ENCODE peak calls at places on chromosomes 1 and 21, in six cellular contexts. G, K, B, L, V and D are unnamed samples.

GRCh38 chr1:207025144-207025880 is 7.2 kb downstream of the C1orf116 start:
- DNase-seq in G (no peak), K (peak), V (no peak), B (no peak), L (no peak), D (no peak)

GRCh38 chr1:64161347-64162080 is 41.9 kb upstream of the UBE2U start:
- DNase-seq in V (no peak), L (no peak), G (no peak), K (no peak), B (no peak), D (no peak)

GRCh38 chr21:37430184-37430821 is 63.7 kb downstream of the DYRK1A start:
- DNase-seq in V (no peak), K (no peak), L (no peak), G (no peak), B (no peak), D (no peak)

GRCh38 chr1:193181985-193182384 is 4.4 kb downstream of the B3GALT2 start:
- DNase-seq in B (no peak), K (no peak), G (no peak), L (no peak), V (no peak), D (no peak)

GRCh38 chr1:30410153-30410851 is 313.1 kb downstream of the MATN1 start:
- DNase-seq in B (no peak), G (no peak), K (no peak), L (no peak), V (no peak), D (no peak)

GRCh38 chr1:118483245-118484006 is 298.4 kb upstream of the SPAG17 start:
- DNase-seq in B (no peak), G (no peak), V (no peak), K (no peak), L (no peak), D (no peak)

GRCh38 chr1:29269356-29269755 is 33.0 kb downstream of the PTPRU start:
- DNase-seq in K (no peak), V (no peak), G (no peak), L (no peak), B (no peak), D (no peak)

GRCh38 chr1:186183970-186184628 is 191.0 kb downstream of the TPR start:
- DNase-seq in V (no peak), G (no peak), L (peak), K (peak), B (no peak), D (no peak)

GRCh38 chr21:23695449-23695848 is 1911.8 kb downstream of the MRPL39 start:
- DNase-seq in K (no peak), B (no peak), L (no peak), V (no peak), G (no peak), D (peak)

GRCh38 chr1:32801096-32801713 is 16.0 kb downstream of the YARS1 start:
- DNase-seq in L (no peak), V (no peak), K (peak), G (peak), B (no peak), D (no peak)

GRCh38 chr1:87279966-87280535 is 48.6 kb upstream of the LMO4 start:
- DNase-seq in G (no peak), L (no peak), B (no peak), K (no peak), V (no peak), D (no peak)

GRCh38 chr1:78911956-78912880 is 94.3 kb downstream of the ADGRL4 start:
- DNase-seq in V (no peak), B (no peak), K (no peak), G (no peak), L (no peak), D (no peak)

GRCh38 chr1:225735252-225736149 is 42.1 kb upstream of the SRP9 start:
- DNase-seq in B (no peak), K (peak), V (no peak), G (no peak), L (no peak), D (no peak)